ENCODE peak calls at places on chromosomes 2 and 18, in nine cellular contexts. N is activated CD4-positive, alpha-beta T cell treated with anti-CD3 and anti-CD28 coated beads, Interleukin-2, amount 50 U/mL, for 4 hours; O is ACHN; Y is H54; R is SIG-M5; V is GM04504; W is heart right ventricle; G is iPS DF 6.9; Q is activated CD8-positive, alpha-beta T cell treated with anti-CD3 and anti-CD28 coated beads, Interleukin-2, amount 10 ng/mL, durations not matched to agents 7 days and 5 days. M is an unnamed sample.

GRCh38 chr18:69992776-69993175 is 45.1 kb upstream of the CD226 start:
- DNase-seq in N (no peak), O (no peak), Y (no peak), R (no peak), V (peak), W (no peak), G (no peak), Q (no peak), M (no peak)

GRCh38 chr2:28454016-28454930 is 41.6 kb upstream of the PLB1 start:
- DNase-seq in N (no peak), O (no peak), Y (no peak), R (no peak), V (no peak), W (no peak), G (no peak), Q (no peak), M (no peak)

GRCh38 chr2:119820275-119820674 is 60.6 kb downstream of the PTPN4 start:
- DNase-seq in N (no peak), O (peak), Y (peak), R (no peak), V (peak), W (peak), G (no peak), Q (no peak), M (no peak)

GRCh38 chr2:10414591-10414990 is 33.5 kb downstream of the ODC1 start:
- DNase-seq in N (no peak), O (no peak), Y (no peak), R (no peak), V (no peak), W (no peak), G (no peak), Q (no peak), M (no peak)

GRCh38 chr2:169983506-169983905 is 156.3 kb downstream of the UBR3 start:
- DNase-seq in N (no peak), O (no peak), Y (no peak), R (no peak), V (no peak), W (no peak), G (no peak), Q (no peak), M (no peak)

GRCh38 chr2:233816334-233816733 is 38.0 kb downstream of the HJURP start:
- DNase-seq in N (no peak), O (no peak), Y (no peak), R (no peak), V (no peak), W (no peak), G (no peak), Q (no peak), M (no peak)

GRCh38 chr2:85577386-85578242 is at the start of gene VAMP8:
- DNase-seq in N (peak), O (peak), Y (no peak), R (no peak), V (no peak), W (no peak), G (peak), Q (peak), M (peak)

GRCh38 chr2:195656131-195656858 is 731 bp upstream of the SLC39A10 start:
- DNase-seq in N (no peak), O (no peak), Y (no peak), R (peak), V (no peak), W (peak), G (no peak), Q (no peak), M (no peak)

GRCh38 chr2:189312211-189312610 is 129.1 kb upstream of the WDR75 start:
- DNase-seq in N (no peak), O (no peak), Y (no peak), R (no peak), V (no peak), W (no peak), G (no peak), Q (no peak), M (no peak)

GRCh38 chr2:67487993-67488392 is 90.9 kb downstream of the ETAA1 start:
- DNase-seq in N (no peak), O (no peak), Y (no peak), R (no peak), V (no peak), W (peak), G (no peak), Q (no peak), M (no peak)

GRCh38 chr18:26655614-26656400 is 107.5 kb upstream of the KCTD1 start:
- DNase-seq in N (no peak), O (peak), Y (peak), R (no peak), V (no peak), W (peak), G (no peak), Q (no peak), M (no peak)

GRCh38 chr2:190528521-190529001 is 6.0 kb downstream of the NEMP2 start:
- DNase-seq in N (no peak), O (no peak), Y (no peak), R (no peak), V (no peak), W (no peak), G (no peak), Q (no peak), M (no peak)

GRCh38 chr2:8542381-8543064 is 139.3 kb upstream of the ID2 start:
- DNase-seq in N (no peak), O (no peak), Y (no peak), R (no peak), V (no peak), W (no peak), G (no peak), Q (no peak), M (no peak)

GRCh38 chr2:1607236-1607920 is 136.9 kb downstream of the PXDN start:
- DNase-seq in N (no peak), O (no peak), Y (no peak), R (no peak), V (no peak), W (no peak), G (no peak), Q (no peak), M (no peak)

M was measured in activated CD4-positive, alpha-beta memory T cell treated with anti-CD3 and anti-CD28 coated beads, Interleukin-2, amount 10 ng/mL, durations not matched to agents 7 days and 5 days.